ENCODE peak calls at places on chromosomes 11 and 22, in ten cellular contexts. X is smooth muscle cell of the brain vasculature; Z is stimulated activated CD4-positive, alpha-beta T cell treated with anti-CD3 and anti-CD28 coated beads, Interleukin-1b, Interleukin-23, amount 100 ng/mL, for 24 hours; B is activated gamma-delta T cell treated with anti-CD3 and anti-CD28 coated beads, Interleukin-2, amount 50 U/mL, for 16 hours; K is endothelial cell; D is heart right ventricle; I is nucleus accumbens; C is stimulated activated CD8-positive, alpha-beta memory T cell treated with anti-CD3 and anti-CD28 coated beads, Interleukin-15, amount 100 ng/mL, for 24 hours; Y is LHCN-M2; M is NCI-H1417. H is an unnamed sample.

GRCh38 chr11:99766816-99767215 is 746.1 kb downstream of the CNTN5 start:
- DNase-seq in X (no peak), Z (no peak), B (no peak), K (no peak), D (no peak), I (no peak), C (no peak), Y (peak), M (no peak), H (no peak)

GRCh38 chr11:102836290-102836875 is 7.0 kb downstream of the MMP3 start:
- DNase-seq in X (no peak), Z (no peak), B (no peak), K (no peak), D (no peak), I (no peak), C (no peak), Y (peak), M (no peak), H (no peak)

GRCh38 chr22:27918351-27919221 is 470 bp downstream of the PITPNB start:
- DNase-seq in X (peak), Z (peak), B (peak), K (peak), D (peak), I (peak), C (peak), Y (peak), M (peak), H (peak)

GRCh38 chr22:35430897-35431322 is 31.0 kb downstream of the MCM5 start:
- DNase-seq in X (peak), Z (peak), B (peak), K (peak), D (peak), I (peak), C (peak), Y (peak), M (peak), H (peak)

GRCh38 chr22:46241397-46242007 is 8.6 kb downstream of the CDPF1 start:
- DNase-seq in X (no peak), Z (no peak), B (no peak), K (no peak), D (no peak), I (no peak), C (no peak), Y (no peak), M (no peak), H (no peak)

GRCh38 chr22:28594784-28595324 is 84.8 kb downstream of the TTC28 start:
- DNase-seq in X (no peak), Z (no peak), B (no peak), K (no peak), D (no peak), I (no peak), C (no peak), Y (peak), M (peak), H (no peak)

GRCh38 chr11:61460474-61460881 is 30.6 kb downstream of the SDHAF2 start:
- DNase-seq in X (no peak), Z (no peak), B (no peak), K (no peak), D (peak), I (no peak), C (no peak), Y (no peak), M (no peak), H (no peak)

GRCh38 chr11:10322830-10323792 is 18.2 kb downstream of the ADM start:
- DNase-seq in X (no peak), Z (no peak), B (peak), K (peak), D (no peak), I (no peak), C (no peak), Y (peak), M (peak), H (peak)

GRCh38 chr11:72720806-72721205 is 31.4 kb downstream of the ARAP1 start:
- DNase-seq in X (no peak), Z (no peak), B (no peak), K (no peak), D (no peak), I (no peak), C (no peak), Y (no peak), M (no peak), H (no peak)

GRCh38 chr11:36763187-36763586 is 165.2 kb upstream of the RAG2 start:
- DNase-seq in X (no peak), Z (no peak), B (no peak), K (no peak), D (no peak), I (no peak), C (no peak), Y (no peak), M (peak), H (no peak)

GRCh38 chr11:129710423-129710822 is 105.2 kb upstream of the TMEM45B start:
- DNase-seq in X (no peak), Z (no peak), B (no peak), K (no peak), D (no peak), I (no peak), C (no peak), Y (no peak), M (no peak), H (no peak)

GRCh38 chr11:70108250-70108649 is 30.1 kb downstream of the ANO1 start:
- DNase-seq in X (no peak), Z (no peak), B (no peak), K (no peak), D (peak), I (no peak), C (no peak), Y (no peak), M (no peak), H (no peak)

GRCh38 chr11:131916633-131917032 is 546.2 kb downstream of the NTM start:
- DNase-seq in X (no peak), Z (no peak), B (no peak), K (no peak), D (no peak), I (no peak), C (no peak), Y (peak), M (no peak), H (no peak)

GRCh38 chr22:30921108-30921507 is 47.5 kb downstream of the MORC2 start:
- DNase-seq in X (no peak), Z (no peak), B (no peak), K (no peak), D (no peak), I (no peak), C (no peak), Y (peak), M (no peak), H (no peak)

H was measured in stimulated activated effector memory CD8-positive, alpha-beta T cell treated with anti-CD3 and anti-CD28 coated beads, Interleukin-12 subunit alpha, Interleukin-12 subunit beta, amount 100 ng/mL, for 72 hours.